ENCODE peak calls at places on chromosomes 16 and 17, in six cellular contexts. E, A, W, K, D and M are unnamed samples.

GRCh38 chr17:33109331-33110072 is 117.9 kb downstream of the SPACA3 start:
- DNase-seq in E (no peak), A (no peak), W (no peak), K (no peak), D (no peak), M (no peak)

GRCh38 chr17:15945493-15946209 is 721 bp downstream of the ADORA2B start:
- DNase-seq in E (no peak), A (peak; percentile 51), W (no peak), K (no peak), D (no peak), M (no peak)

GRCh38 chr17:19386276-19386863 is 620 bp downstream of the MFAP4 start:
- DNase-seq in E (no peak), A (peak; percentile 79), W (peak; percentile 85), K (peak; percentile 94), D (no peak), M (no peak)

GRCh38 chr17:72387487-72387886 is 266.7 kb downstream of the SOX9 start:
- DNase-seq in E (no peak), A (no peak), W (no peak), K (peak; percentile 93), D (no peak), M (peak; percentile 89)

GRCh38 chr16:17468611-17469010 is 2.1 kb downstream of the XYLT1 start:
- DNase-seq in E (no peak), A (no peak), W (no peak), K (no peak), D (no peak), M (no peak)

GRCh38 chr16:51592535-51592934 is 441.5 kb upstream of the SALL1 start:
- DNase-seq in E (no peak), A (no peak), W (no peak), K (no peak), D (no peak), M (no peak)

GRCh38 chr16:180921-181667 is 835 bp downstream of the HBQ1 start:
- DNase-seq in E (peak; percentile 76), A (peak; percentile 88), W (peak; percentile 84), K (no peak), D (peak; percentile 13), M (peak; percentile 63)

GRCh38 chr17:48996696-48997102 is 486 bp upstream of the IGF2BP1 start:
- DNase-seq in E (no peak), A (no peak), W (no peak), K (no peak), D (no peak), M (no peak)

GRCh38 chr17:34499576-34499975 is 79.8 kb upstream of the TMEM132E start:
- DNase-seq in E (no peak), A (no peak), W (no peak), K (peak; percentile 6), D (no peak), M (no peak)

GRCh38 chr17:48149174-48150106 is 41.9 kb downstream of the SNX11 start:
- DNase-seq in E (no peak), A (no peak), W (no peak), K (no peak), D (no peak), M (no peak)

GRCh38 chr16:16021988-16022682 is 72.7 kb downstream of the ABCC1 start:
- DNase-seq in E (no peak), A (peak; percentile 98), W (peak; percentile 97), K (peak; percentile 89), D (peak; percentile 64), M (peak; percentile 90)

GRCh38 chr16:68426355-68426652 is 22.0 kb downstream of the SMPD3 start:
- DNase-seq in E (no peak), A (no peak), W (no peak), K (no peak), D (no peak), M (no peak)

GRCh38 chr17:59425085-59425901 is 93.8 kb downstream of the YPEL2 start:
- DNase-seq in E (no peak), A (no peak), W (peak; percentile 70), K (no peak), D (peak; percentile 23), M (peak; percentile 69)

GRCh38 chr16:52597073-52597771 is 50.3 kb upstream of the TOX3 start:
- DNase-seq in E (no peak), A (no peak), W (no peak), K (no peak), D (no peak), M (no peak)

GRCh38 chr17:38341035-38341721 is 2.6 kb downstream of the GPR179 start:
- DNase-seq in E (no peak), A (no peak), W (peak; percentile 85), K (peak; percentile 42), D (peak; percentile 82), M (no peak)

GRCh38 chr17:19237389-19238166 is 412 bp downstream of the EPN2 start:
- DNase-seq in E (no peak), A (peak; percentile 49), W (peak; percentile 55), K (peak; percentile 37), D (no peak), M (peak; percentile 58)

GRCh38 chr16:84446596-84447392 is 57.7 kb downstream of the MEAK7 start:
- DNase-seq in E (no peak), A (no peak), W (no peak), K (no peak), D (no peak), M (no peak)

GRCh38 chr17:15914400-15915165 is 30.3 kb upstream of the ADORA2B start:
- DNase-seq in E (no peak), A (no peak), W (no peak), K (peak; percentile 28), D (no peak), M (peak; percentile 68)